ENCODE peak calls at places on chromosome 22, in six cellular contexts. R is HCT116, J is GM23338, V is neural progenitor cell, D is OCI-LY7, P is SK-N-SH. C is an unnamed sample.

GRCh38 chr22:32574397-32574796 is 99.8 kb downstream of the FBXO7 start:
- DNase-seq in R (no peak), J (no peak), V (no peak), D (no peak), P (no peak), C (no peak)

GRCh38 chr22:30837531-30837930 is 131.0 kb downstream of the MORC2 start:
- DNase-seq in R (no peak), J (no peak), V (no peak), D (no peak), P (no peak), C (no peak)

GRCh38 chr22:45163074-45163416 is 680 bp upstream of the NUP50 start:
- DNase-seq in R (no peak), J (peak), V (peak), D (peak), P (peak), C (peak)

GRCh38 chr22:46047226-46047625 is 70.3 kb upstream of the WNT7B start:
- DNase-seq in R (no peak), J (no peak), V (no peak), D (no peak), P (no peak), C (no peak)

GRCh38 chr22:20956258-20957117 is 10.6 kb upstream of the AIFM3 start:
- DNase-seq in R (peak), J (peak), V (peak), D (no peak), P (no peak), C (peak)

GRCh38 chr22:25085930-25086901 is 113.4 kb upstream of the CRYBB3 start:
- DNase-seq in R (no peak), J (no peak), V (no peak), D (peak), P (no peak), C (no peak)

GRCh38 chr22:35703861-35704584 is 13.6 kb upstream of the APOL5 start:
- DNase-seq in R (no peak), J (no peak), V (no peak), D (no peak), P (no peak), C (peak)

GRCh38 chr22:24819487-24819886 is 13.5 kb downstream of the SGSM1 start:
- DNase-seq in R (no peak), J (no peak), V (no peak), D (no peak), P (no peak), C (no peak)

GRCh38 chr22:30309981-30310672 is 16.6 kb downstream of the TBC1D10A start:
- DNase-seq in R (no peak), J (no peak), V (no peak), D (peak), P (no peak), C (peak)

GRCh38 chr22:46057762-46058420 is 80.9 kb upstream of the WNT7B start:
- DNase-seq in R (no peak), J (no peak), V (no peak), D (peak), P (peak), C (peak)

GRCh38 chr22:32745251-32745995 is 56.1 kb upstream of the TIMP3 start:
- DNase-seq in R (peak), J (peak), V (peak), D (no peak), P (peak), C (peak)

GRCh38 chr22:46738961-46739870 is 1.2 kb upstream of the CERK start:
- DNase-seq in R (peak), J (peak), V (peak), D (peak), P (no peak), C (peak)

GRCh38 chr22:39524753-39525657 is 4.6 kb downstream of the ATF4 start:
- DNase-seq in R (no peak), J (no peak), V (no peak), D (peak), P (no peak), C (no peak)

GRCh38 chr22:23781533-23781932 is 5.2 kb upstream of the SMARCB1 start:
- DNase-seq in R (no peak), J (no peak), V (no peak), D (no peak), P (no peak), C (peak)

DNA sequence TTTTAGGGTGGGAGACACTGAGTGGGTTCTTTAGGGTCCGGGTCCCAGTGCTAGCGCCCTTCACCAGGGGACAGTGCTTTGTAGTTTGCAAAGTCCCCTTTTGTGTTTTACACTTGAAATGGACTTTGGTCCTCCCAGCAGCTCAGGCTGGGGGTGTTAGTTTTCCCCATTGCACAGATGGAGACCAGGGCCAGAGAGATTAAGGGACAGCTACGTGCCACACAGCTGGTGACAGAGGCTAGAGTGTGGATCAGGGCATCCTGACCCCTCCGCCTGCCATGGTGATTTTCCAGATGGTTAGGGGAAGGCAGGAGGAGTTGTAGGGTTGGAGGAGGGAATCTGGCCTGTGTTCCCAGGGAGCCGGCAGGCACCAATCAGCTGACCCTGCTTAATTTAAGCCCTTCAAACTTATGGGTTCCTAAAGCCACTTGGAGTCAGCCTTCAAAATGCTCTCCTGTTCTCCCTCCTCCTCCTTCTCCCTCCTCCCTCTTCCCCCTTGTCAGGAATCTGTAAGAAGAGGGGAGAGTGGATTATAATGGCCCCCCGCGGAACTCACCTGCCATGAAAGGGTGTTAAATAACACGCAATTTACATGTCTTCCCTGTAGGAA is 22.5 kb upstream of the MPPED1 start:
- DNase-seq in R (no peak), J (no peak), V (no peak), D (no peak), P (no peak), C (no peak)
- TF ChIP-seq EZH2phosphoT487 in R (no peak), J (no peak), V (no peak), D (no peak), P (no peak), C (no peak)

GRCh38 chr22:48372395-48372794 is 1455.3 kb downstream of the BRD1 start:
- DNase-seq in R (no peak), J (peak), V (no peak), D (no peak), P (no peak), C (no peak)
- TF ChIP-seq EZH2phosphoT487 in R (no peak), J (no peak), V (no peak), D (no peak), P (no peak), C (no peak)

GRCh38 chr22:26174280-26174679 is 5.0 kb downstream of the SEZ6L start:
- DNase-seq in R (no peak), J (peak), V (peak), D (no peak), P (peak), C (peak)
- TF ChIP-seq EZH2phosphoT487 in R (no peak), J (no peak), V (no peak), D (no peak), P (no peak), C (no peak)

DNA sequence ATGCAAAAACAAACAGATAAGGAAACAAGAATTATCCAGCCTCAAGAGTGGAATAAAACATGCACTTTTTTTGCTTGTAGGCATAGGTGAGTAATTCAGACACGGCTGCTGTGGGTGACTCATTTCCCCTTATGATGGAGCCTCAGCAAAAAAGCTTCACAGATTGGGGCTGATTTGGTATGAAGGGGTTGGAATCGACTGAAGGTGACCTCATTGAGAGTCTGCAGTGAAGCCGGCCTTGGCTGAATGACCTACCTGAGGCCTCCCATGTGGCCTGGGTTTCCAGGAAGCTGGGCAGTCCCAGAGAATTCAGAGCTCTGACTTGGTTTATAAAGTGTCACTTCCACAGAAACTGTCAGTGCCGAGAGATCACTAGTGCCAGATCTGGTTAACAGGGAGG is 34.2 kb upstream of the VPREB1 start:
- DNase-seq in R (peak), J (no peak), V (no peak), D (no peak), P (no peak), C (peak)
- TF ChIP-seq EZH2phosphoT487 in R (no peak), J (no peak), V (no peak), D (no peak), P (no peak), C (no peak)

GRCh38 chr22:38136607-38137006 is 26.1 kb upstream of the BAIAP2L2 start:
- DNase-seq in R (no peak), J (no peak), V (no peak), D (no peak), P (no peak), C (peak)
- TF ChIP-seq EZH2phosphoT487 in R (no peak), J (no peak), V (no peak), D (no peak), P (no peak), C (no peak)

GRCh38 chr22:50525991-50526848 is 822 bp upstream of the SCO2 start:
- DNase-seq in R (no peak), J (peak), V (peak), D (peak), P (peak), C (peak)
- TF ChIP-seq EZH2phosphoT487 in R (no peak), J (no peak), V (no peak), D (no peak), P (no peak), C (no peak)

C was measured in GM23248.